ENCODE peak calls at places on chromosomes 3 and 15, in ten cellular contexts. Y, X, E, F, T, U, H, L, M and Q are unnamed samples.

GRCh38 chr15:69342460-69343076 is 43.9 kb downstream of the PAQR5 start:
- DNase-seq in U (no peak), M (no peak), T (peak; percentile 8), Y (no peak), E (peak; percentile 60), X (no peak), L (no peak), F (no peak), H (no peak), Q (no peak)

GRCh38 chr3:10917176-10917575 is 75.4 kb upstream of the SLC6A1 start:
- DNase-seq in Y (no peak), F (peak; percentile 36), T (no peak), M (no peak), L (peak; percentile 41), H (no peak), U (no peak), X (no peak), E (no peak), Q (peak; percentile 9)

GRCh38 chr3:1971780-1972179 is 126.9 kb upstream of the CNTN4 start:
- DNase-seq in Y (no peak), M (no peak), F (peak; percentile 16), E (no peak), X (peak; percentile 69), L (no peak), T (peak; percentile 11), U (no peak), H (no peak), Q (peak; percentile 15)

GRCh38 chr3:52062499-52062898 is 6.1 kb upstream of the DUSP7 start:
- DNase-seq in H (no peak), Y (no peak), M (peak; percentile 68), E (no peak), U (no peak), L (no peak), X (peak; percentile 90), T (peak; percentile 84), F (peak; percentile 79), Q (peak; percentile 82)

GRCh38 chr3:175270199-175270837 is 411.2 kb downstream of the NAALADL2 start:
- DNase-seq in X (peak; percentile 57), L (no peak), F (peak; percentile 64), E (no peak), M (no peak), Y (no peak), T (peak; percentile 50), H (no peak), U (no peak), Q (no peak)

GRCh38 chr15:67101981-67102929 is 36.9 kb downstream of the SMAD3 start:
- DNase-seq in F (peak; percentile 77), L (no peak), T (no peak), Y (no peak), E (no peak), U (no peak), H (no peak), M (no peak), X (no peak), Q (peak; percentile 84)

GRCh38 chr3:16761576-16761975 is 123.2 kb upstream of the PLCL2 start:
- DNase-seq in Y (no peak), F (no peak), M (no peak), U (no peak), E (no peak), T (no peak), L (no peak), X (no peak), H (no peak), Q (no peak)

GRCh38 chr3:129173206-129173605 is 10.5 kb downstream of the CNBP start:
- DNase-seq in X (no peak), L (no peak), Y (no peak), U (no peak), M (no peak), F (no peak), H (no peak), E (no peak), T (no peak), Q (no peak)

GRCh38 chr3:71495708-71496472 is 87.6 kb downstream of the FOXP1 start:
- DNase-seq in M (no peak), H (no peak), T (peak; percentile 92), X (peak; percentile 83), L (no peak), Y (no peak), E (peak; percentile 64), F (peak; percentile 82), U (no peak), Q (peak; percentile 93)
- H3K4me3 ChIP-seq in M (no peak overlapping the region), H (no peak overlapping the region), T (peak overlapping the region; percentile 49), X (peak overlapping the region; percentile 16), L (peak overlapping the region; percentile 47), Y (no peak overlapping the region), E (no peak overlapping the region), F (peak overlapping the region; percentile 47), U (no peak overlapping the region), Q (peak overlapping the region; percentile 51)

GRCh38 chr3:3464131-3464530 is 284.6 kb upstream of the CRBN start:
- DNase-seq in T (no peak), M (no peak), H (no peak), U (no peak), X (no peak), E (peak; percentile 60), Y (no peak), F (no peak), L (no peak), Q (no peak)

GRCh38 chr3:3461317-3461716 is 281.8 kb upstream of the CRBN start:
- DNase-seq in Y (no peak), E (no peak), F (no peak), X (no peak), U (no peak), H (no peak), T (no peak), L (no peak), M (no peak), Q (no peak)
- TF ChIP-seq CTCF in Y (no peak), E (no peak), F (no peak), X (no peak), U (no peak), H (no peak), T (no peak), L (no peak), M (no peak), Q (no peak)

GRCh38 chr3:27545061-27545460 is 60.9 kb upstream of the SLC4A7 start:
- DNase-seq in F (no peak), M (no peak), H (no peak), Y (no peak), E (no peak), U (no peak), T (no peak), X (no peak), L (no peak), Q (no peak)

GRCh38 chr3:27542469-27542868 is 58.3 kb upstream of the SLC4A7 start:
- DNase-seq in M (no peak), H (no peak), U (no peak), F (peak; percentile 41), Y (no peak), L (no peak), E (peak; percentile 28), T (no peak), X (no peak), Q (no peak)

GRCh38 chr3:27544372-27544865 is 60.2 kb upstream of the SLC4A7 start:
- DNase-seq in L (no peak), H (no peak), Y (no peak), E (peak; percentile 3), U (no peak), X (peak; percentile 90), T (peak; percentile 62), F (peak; percentile 91), M (no peak), Q (peak; percentile 69)
- H3K4me3 ChIP-seq in L (no peak overlapping the region), H (no peak overlapping the region), Y (no peak overlapping the region), E (no peak overlapping the region), U (no peak overlapping the region), X (no peak overlapping the region), T (no peak overlapping the region), F (no peak overlapping the region), M (no peak overlapping the region), Q (no peak overlapping the region)

DNA sequence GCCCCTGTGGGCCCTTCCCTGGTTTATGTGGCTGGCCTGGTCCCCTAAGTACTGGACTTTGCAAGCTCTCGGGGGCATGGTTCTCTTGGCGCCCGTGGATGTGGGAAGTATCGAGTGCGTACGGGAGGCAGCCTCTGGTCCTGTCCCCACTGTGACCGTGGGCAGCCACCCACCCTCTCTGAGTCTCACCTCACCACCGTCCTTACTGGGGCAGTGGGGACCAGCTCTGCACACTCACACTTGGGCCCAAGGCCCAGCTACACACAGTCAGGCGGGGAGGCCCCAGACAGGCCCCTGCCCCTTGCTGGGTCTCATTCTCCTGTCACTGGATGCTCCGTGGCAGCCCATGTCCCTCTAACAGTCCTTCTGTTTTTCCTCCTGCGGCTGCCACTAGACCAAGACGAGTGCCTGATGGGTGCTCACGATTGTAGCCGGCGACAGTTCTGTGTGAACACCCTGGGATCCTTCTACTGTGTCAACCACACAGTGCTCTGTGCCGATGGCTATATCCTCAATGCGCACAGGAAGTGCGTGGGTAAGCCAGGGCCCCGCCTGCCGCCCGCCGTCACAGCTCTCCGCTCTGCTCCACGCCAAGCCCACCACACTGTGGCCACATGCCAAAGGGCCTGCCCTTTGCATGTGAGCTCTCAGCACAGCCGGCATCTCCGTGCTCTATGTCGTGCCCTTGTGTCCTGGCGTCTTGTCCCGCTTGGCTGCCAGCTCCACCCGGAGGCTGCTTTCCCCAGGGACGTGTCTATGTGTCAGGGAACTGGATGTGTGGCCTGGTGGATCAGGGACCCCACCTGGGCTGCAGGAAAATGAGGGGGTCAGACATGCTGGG is 72.7 kb downstream of the FBLN2 start:
- DNase-seq in Y (peak; percentile 55), U (no peak), M (no peak), L (no peak), T (no peak), H (peak; percentile 59), F (no peak), X (no peak), E (no peak), Q (no peak)
- TF ChIP-seq CTCF in Y (no peak), U (no peak), M (no peak), L (no peak), T (no peak), H (no peak), F (no peak), X (no peak), E (peak; percentile 34), Q (no peak)

GRCh38 chr3:57079221-57079831 is 18.9 kb downstream of the SPATA12 start:
- DNase-seq in M (peak; percentile 46), F (peak; percentile 11), X (no peak), H (peak; percentile 87), T (no peak), L (no peak), U (peak; percentile 48), Y (peak; percentile 67), E (peak; percentile 94), Q (peak; percentile 15)
- H3K4me3 ChIP-seq in M (peak overlapping the region; percentile 87), F (peak overlapping the region; percentile 84), X (peak overlapping the region; percentile 74), H (peak overlapping the region; percentile 68), T (peak overlapping the region; percentile 70), L (peak overlapping the region; percentile 88), U (peak overlapping the region; percentile 66), Y (peak overlapping the region; percentile 60), E (peak overlapping the region; percentile 86), Q (peak overlapping the region; percentile 73)